ENCODE peak calls at places on chromosomes 16 and 17, in ten cellular contexts. One of them, this sample, is unnamed.
A peak's percentile ranks its signal among the peaks of the same experiment; 100 is the strongest.

GRCh38 chr17:7063518-7064094 is 16.4 kb downstream of the CLEC10A start:
- DNase-seq in neuronal stem cell: no peak
- DNase-seq in ovary: no peak
- DNase-seq in brain microvascular endothelial cell: no peak
- DNase-seq in effector memory CD4-positive, alpha-beta T cell: no peak
- DNase-seq in skeletal muscle cell: no peak
- DNase-seq in cardiac fibroblast: peak; percentile 29
- DNase-seq in uterus: no peak
- DNase-seq in body of pancreas: no peak
- DNase-seq in mammary epithelial cell: no peak
- DNase-seq in this sample: no peak

GRCh38 chr16:55499951-55500350 is 8.9 kb upstream of the LPCAT2 start:
- DNase-seq in skeletal muscle cell: peak; percentile 99
- DNase-seq in ovary: no peak
- DNase-seq in uterus: no peak
- DNase-seq in cardiac fibroblast: peak; percentile 98
- DNase-seq in neuronal stem cell: no peak
- DNase-seq in body of pancreas: no peak
- DNase-seq in effector memory CD4-positive, alpha-beta T cell: no peak
- DNase-seq in brain microvascular endothelial cell: peak; percentile 99
- DNase-seq in mammary epithelial cell: peak; percentile 96
- DNase-seq in this sample: peak; percentile 98

GRCh38 chr16:54931041-54931756 is 534 bp downstream of the IRX5 start:
- DNase-seq in brain microvascular endothelial cell: no peak
- DNase-seq in neuronal stem cell: peak; percentile 21
- DNase-seq in ovary: peak; percentile 34
- DNase-seq in skeletal muscle cell: no peak
- DNase-seq in effector memory CD4-positive, alpha-beta T cell: no peak
- DNase-seq in body of pancreas: peak; percentile 18
- DNase-seq in cardiac fibroblast: peak; percentile 56
- DNase-seq in mammary epithelial cell: peak; percentile 44
- DNase-seq in uterus: no peak
- DNase-seq in this sample: no peak

GRCh38 chr16:89290887-89291286 is 73.4 kb downstream of the ZNF778 start:
- DNase-seq in neuronal stem cell: no peak
- DNase-seq in uterus: no peak
- DNase-seq in effector memory CD4-positive, alpha-beta T cell: no peak
- DNase-seq in skeletal muscle cell: no peak
- DNase-seq in ovary: no peak
- DNase-seq in body of pancreas: no peak
- DNase-seq in brain microvascular endothelial cell: no peak
- DNase-seq in mammary epithelial cell: no peak
- DNase-seq in cardiac fibroblast: no peak
- DNase-seq in this sample: no peak

GRCh38 chr17:58184308-58184985 is 8.1 kb upstream of the EPX start:
- DNase-seq in effector memory CD4-positive, alpha-beta T cell: no peak
- DNase-seq in uterus: no peak
- DNase-seq in brain microvascular endothelial cell: peak; percentile 18
- DNase-seq in ovary: no peak
- DNase-seq in cardiac fibroblast: peak; percentile 59
- DNase-seq in skeletal muscle cell: peak; percentile 29
- DNase-seq in body of pancreas: no peak
- DNase-seq in neuronal stem cell: peak; percentile 15
- DNase-seq in mammary epithelial cell: peak; percentile 91
- DNase-seq in this sample: peak; percentile 23

GRCh38 chr16:55001931-55002330 is 71.3 kb downstream of the IRX5 start:
- DNase-seq in body of pancreas: no peak
- DNase-seq in uterus: no peak
- DNase-seq in effector memory CD4-positive, alpha-beta T cell: no peak
- DNase-seq in mammary epithelial cell: peak; percentile 11
- DNase-seq in neuronal stem cell: no peak
- DNase-seq in ovary: no peak
- DNase-seq in skeletal muscle cell: peak; percentile 9
- DNase-seq in brain microvascular endothelial cell: peak; percentile 32
- DNase-seq in cardiac fibroblast: peak; percentile 63
- DNase-seq in this sample: peak; percentile 65

GRCh38 chr16:13702614-13703013 is 217.3 kb upstream of the ERCC4 start:
- DNase-seq in skeletal muscle cell: no peak
- DNase-seq in body of pancreas: peak; percentile 10
- DNase-seq in ovary: no peak
- DNase-seq in brain microvascular endothelial cell: no peak
- DNase-seq in cardiac fibroblast: no peak
- DNase-seq in effector memory CD4-positive, alpha-beta T cell: no peak
- DNase-seq in uterus: no peak
- DNase-seq in neuronal stem cell: no peak
- DNase-seq in mammary epithelial cell: no peak
- DNase-seq in this sample: no peak

GRCh38 chr16:14202697-14203096 is 131.6 kb downstream of the MRTFB start:
- DNase-seq in ovary: no peak
- DNase-seq in cardiac fibroblast: peak; percentile 35
- DNase-seq in effector memory CD4-positive, alpha-beta T cell: no peak
- DNase-seq in skeletal muscle cell: no peak
- DNase-seq in neuronal stem cell: no peak
- DNase-seq in brain microvascular endothelial cell: no peak
- DNase-seq in body of pancreas: peak; percentile 15
- DNase-seq in uterus: no peak
- DNase-seq in mammary epithelial cell: peak; percentile 10
- DNase-seq in this sample: no peak

GRCh38 chr16:66335704-66336329 is 30.7 kb upstream of the CDH5 start:
- DNase-seq in uterus: no peak
- DNase-seq in ovary: peak; percentile 29
- DNase-seq in skeletal muscle cell: peak; percentile 61
- DNase-seq in mammary epithelial cell: no peak
- DNase-seq in body of pancreas: no peak
- DNase-seq in cardiac fibroblast: peak; percentile 74
- DNase-seq in neuronal stem cell: no peak
- DNase-seq in brain microvascular endothelial cell: peak; percentile 70
- DNase-seq in effector memory CD4-positive, alpha-beta T cell: no peak
- DNase-seq in this sample: peak; percentile 69

GRCh38 chr17:6936370-6937028 is 59.4 kb upstream of the ALOX12 start:
- DNase-seq in effector memory CD4-positive, alpha-beta T cell: no peak
- DNase-seq in neuronal stem cell: no peak
- DNase-seq in cardiac fibroblast: peak; percentile 58
- DNase-seq in mammary epithelial cell: no peak
- DNase-seq in body of pancreas: peak; percentile 23
- DNase-seq in skeletal muscle cell: no peak
- DNase-seq in brain microvascular endothelial cell: no peak
- DNase-seq in ovary: peak; percentile 33
- DNase-seq in uterus: peak; percentile 32
- DNase-seq in this sample: no peak

DNA sequence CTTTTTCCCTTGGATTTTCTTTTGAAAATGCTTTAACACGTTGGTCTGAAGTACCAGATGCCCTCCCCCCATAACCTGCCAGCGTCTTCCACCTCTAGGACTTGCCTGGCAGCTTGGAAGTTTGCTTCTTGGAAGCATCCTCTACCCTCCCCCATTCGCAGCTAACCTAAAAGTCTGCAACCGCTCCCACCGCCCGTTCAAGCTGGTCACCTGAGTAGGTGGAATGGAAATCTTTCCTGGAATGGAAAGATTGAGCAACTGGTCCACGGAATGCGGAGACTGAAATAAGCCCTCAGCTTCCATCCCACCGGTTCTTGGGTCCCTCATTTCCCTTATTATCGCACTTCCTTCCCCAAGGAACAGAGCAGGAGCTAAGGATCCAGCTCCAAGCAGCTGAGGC is 31.4 kb downstream of the HS3ST3B1 start:
- DNase-seq in brain microvascular endothelial cell: no peak
- DNase-seq in mammary epithelial cell: no peak
- DNase-seq in ovary: no peak
- DNase-seq in neuronal stem cell: no peak
- DNase-seq in uterus: no peak
- DNase-seq in effector memory CD4-positive, alpha-beta T cell: no peak
- DNase-seq in body of pancreas: no peak
- DNase-seq in skeletal muscle cell: no peak
- DNase-seq in cardiac fibroblast: no peak
- DNase-seq in this sample: no peak
- H3K4me3 ChIP-seq in brain microvascular endothelial cell: no peak overlapping the region
- H3K4me3 ChIP-seq in mammary epithelial cell: no peak overlapping the region
- H3K4me3 ChIP-seq in ovary: no peak overlapping the region
- H3K4me3 ChIP-seq in neuronal stem cell: no peak overlapping the region
- H3K4me3 ChIP-seq in uterus: no peak overlapping the region
- H3K4me3 ChIP-seq in effector memory CD4-positive, alpha-beta T cell: no peak overlapping the region
- H3K4me3 ChIP-seq in body of pancreas: no peak overlapping the region
- H3K4me3 ChIP-seq in skeletal muscle cell: no peak overlapping the region
- H3K4me3 ChIP-seq in cardiac fibroblast: no peak overlapping the region
- H3K4me3 ChIP-seq in this sample: no peak overlapping the region

DNA sequence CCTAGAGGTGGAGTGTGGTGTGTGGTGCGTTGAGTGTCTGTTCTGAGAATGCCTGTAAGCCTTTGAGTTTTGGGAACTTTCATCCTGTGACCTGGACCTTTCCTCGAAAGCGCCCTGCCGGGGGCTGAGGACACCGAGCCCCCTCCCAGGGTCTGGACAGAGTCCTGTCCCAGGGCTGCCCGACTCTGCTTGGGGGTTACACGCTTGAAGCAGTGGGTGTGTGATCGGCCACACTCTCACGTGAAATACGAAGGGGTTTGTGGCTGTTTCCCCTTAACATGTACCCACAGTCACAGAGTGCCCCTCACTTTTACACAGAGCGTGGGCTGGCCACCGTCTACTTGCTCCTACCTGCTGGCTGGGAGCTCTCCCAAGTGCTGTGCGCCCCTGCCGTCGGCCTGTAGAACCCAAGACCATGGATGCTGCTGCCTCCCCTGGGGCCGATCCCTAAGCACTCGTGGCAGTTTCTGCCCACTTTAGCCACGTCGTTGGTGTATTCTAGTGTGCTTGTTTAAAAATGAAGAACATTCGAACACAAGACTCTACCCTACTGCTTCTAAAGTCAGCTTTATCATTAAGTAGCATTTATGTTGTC is 6.8 kb downstream of the ZNF750 start:
- DNase-seq in mammary epithelial cell: no peak
- DNase-seq in cardiac fibroblast: no peak
- DNase-seq in ovary: no peak
- DNase-seq in uterus: no peak
- DNase-seq in brain microvascular endothelial cell: no peak
- DNase-seq in effector memory CD4-positive, alpha-beta T cell: no peak
- DNase-seq in neuronal stem cell: no peak
- DNase-seq in skeletal muscle cell: no peak
- DNase-seq in body of pancreas: no peak
- DNase-seq in this sample: no peak
- H3K4me3 ChIP-seq in mammary epithelial cell: no peak overlapping the region
- H3K4me3 ChIP-seq in cardiac fibroblast: no peak overlapping the region
- H3K4me3 ChIP-seq in ovary: no peak overlapping the region
- H3K4me3 ChIP-seq in uterus: no peak overlapping the region
- H3K4me3 ChIP-seq in brain microvascular endothelial cell: no peak overlapping the region
- H3K4me3 ChIP-seq in effector memory CD4-positive, alpha-beta T cell: no peak overlapping the region
- H3K4me3 ChIP-seq in neuronal stem cell: no peak overlapping the region
- H3K4me3 ChIP-seq in skeletal muscle cell: no peak overlapping the region
- H3K4me3 ChIP-seq in body of pancreas: no peak overlapping the region
- H3K4me3 ChIP-seq in this sample: no peak overlapping the region

GRCh38 chr17:74431568-74432483 is at the start of gene GPRC5C:
- DNase-seq in neuronal stem cell: peak; percentile 62
- DNase-seq in uterus: peak; percentile 81
- DNase-seq in effector memory CD4-positive, alpha-beta T cell: no peak
- DNase-seq in body of pancreas: peak; percentile 96
- DNase-seq in skeletal muscle cell: no peak
- DNase-seq in mammary epithelial cell: peak; percentile 90
- DNase-seq in cardiac fibroblast: no peak
- DNase-seq in ovary: peak; percentile 91
- DNase-seq in brain microvascular endothelial cell: no peak
- DNase-seq in this sample: no peak
- H3K4me3 ChIP-seq in neuronal stem cell: peak within 1 kb of the TSS; percentile 37
- H3K4me3 ChIP-seq in uterus: peak within 1 kb of the TSS; percentile 62
- H3K4me3 ChIP-seq in effector memory CD4-positive, alpha-beta T cell: peak within 1 kb of the TSS; percentile 42
- H3K4me3 ChIP-seq in body of pancreas: peak within 1 kb of the TSS; percentile 21
- H3K4me3 ChIP-seq in skeletal muscle cell: peak within 1 kb of the TSS; percentile 15
- H3K4me3 ChIP-seq in mammary epithelial cell: peak within 1 kb of the TSS; percentile 30
- H3K4me3 ChIP-seq in cardiac fibroblast: peak within 1 kb of the TSS; percentile 14
- H3K4me3 ChIP-seq in ovary: peak within 1 kb of the TSS; percentile 52
- H3K4me3 ChIP-seq in brain microvascular endothelial cell: peak within 1 kb of the TSS; percentile 26
- H3K4me3 ChIP-seq in this sample: peak within 1 kb of the TSS; percentile 18

GRCh38 chr16:10325783-10326543 is 59.9 kb upstream of the ATF7IP2 start:
- DNase-seq in neuronal stem cell: no peak
- DNase-seq in skeletal muscle cell: no peak
- DNase-seq in ovary: no peak
- DNase-seq in uterus: no peak
- DNase-seq in body of pancreas: peak; percentile 25
- DNase-seq in cardiac fibroblast: no peak
- DNase-seq in effector memory CD4-positive, alpha-beta T cell: no peak
- DNase-seq in mammary epithelial cell: no peak
- DNase-seq in brain microvascular endothelial cell: no peak
- DNase-seq in this sample: no peak

GRCh38 chr16:10324210-10324609 is 61.7 kb upstream of the ATF7IP2 start:
- DNase-seq in cardiac fibroblast: no peak
- DNase-seq in uterus: no peak
- DNase-seq in ovary: no peak
- DNase-seq in mammary epithelial cell: no peak
- DNase-seq in skeletal muscle cell: no peak
- DNase-seq in body of pancreas: no peak
- DNase-seq in brain microvascular endothelial cell: no peak
- DNase-seq in effector memory CD4-positive, alpha-beta T cell: no peak
- DNase-seq in neuronal stem cell: no peak
- DNase-seq in this sample: no peak

GRCh38 chr16:10323528-10323869 is 62.4 kb upstream of the ATF7IP2 start:
- DNase-seq in effector memory CD4-positive, alpha-beta T cell: no peak
- DNase-seq in body of pancreas: no peak
- DNase-seq in neuronal stem cell: no peak
- DNase-seq in mammary epithelial cell: no peak
- DNase-seq in skeletal muscle cell: no peak
- DNase-seq in brain microvascular endothelial cell: no peak
- DNase-seq in uterus: no peak
- DNase-seq in cardiac fibroblast: no peak
- DNase-seq in ovary: no peak
- DNase-seq in this sample: no peak

GRCh38 chr16:10321407-10322397 is 64.2 kb upstream of the ATF7IP2 start:
- DNase-seq in ovary: no peak
- DNase-seq in mammary epithelial cell: no peak
- DNase-seq in body of pancreas: no peak
- DNase-seq in uterus: no peak
- DNase-seq in effector memory CD4-positive, alpha-beta T cell: no peak
- DNase-seq in brain microvascular endothelial cell: no peak
- DNase-seq in neuronal stem cell: no peak
- DNase-seq in skeletal muscle cell: no peak
- DNase-seq in cardiac fibroblast: no peak
- DNase-seq in this sample: no peak

DNA sequence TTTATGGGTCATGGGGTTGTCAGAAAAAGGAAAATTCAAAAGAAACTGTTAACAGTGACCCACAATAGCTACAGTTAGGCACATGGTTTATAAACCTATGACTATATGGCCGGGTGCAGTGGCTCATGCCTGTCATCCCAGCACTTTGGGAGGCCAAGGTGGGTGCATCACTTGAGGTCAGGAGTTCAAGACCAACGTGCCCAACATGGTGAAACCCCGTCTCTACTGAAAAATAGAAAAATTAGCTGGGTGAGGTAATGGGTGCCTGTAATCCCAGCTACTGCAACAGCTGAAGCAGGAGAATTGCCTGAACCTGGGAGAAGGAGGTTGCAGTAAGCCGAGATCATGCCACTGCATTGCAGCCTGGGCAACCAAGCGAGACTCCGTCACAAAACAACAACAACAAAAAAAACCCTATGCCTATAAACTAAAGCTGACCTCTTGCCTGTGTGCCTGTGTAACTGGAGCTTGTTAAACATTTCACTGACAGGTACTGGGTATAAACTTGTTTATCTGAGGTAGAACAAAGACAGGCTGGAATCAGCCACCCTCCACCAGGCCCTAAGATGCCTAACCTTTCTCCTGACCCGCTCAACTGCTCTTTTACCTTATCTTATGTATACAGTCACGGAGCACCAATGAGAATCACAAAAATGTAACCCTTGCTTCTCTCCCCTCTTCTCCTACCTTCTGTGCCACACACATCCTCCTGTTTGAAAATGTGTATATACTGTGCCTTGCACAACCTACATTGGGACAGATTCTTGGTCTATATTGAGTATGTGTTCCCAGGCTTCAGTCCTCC is 62.9 kb upstream of the ATF7IP2 start:
- DNase-seq in brain microvascular endothelial cell: no peak
- DNase-seq in uterus: no peak
- DNase-seq in skeletal muscle cell: no peak
- DNase-seq in body of pancreas: no peak
- DNase-seq in cardiac fibroblast: no peak
- DNase-seq in neuronal stem cell: no peak
- DNase-seq in mammary epithelial cell: no peak
- DNase-seq in ovary: no peak
- DNase-seq in effector memory CD4-positive, alpha-beta T cell: no peak
- DNase-seq in this sample: no peak
- H3K4me3 ChIP-seq in brain microvascular endothelial cell: no peak overlapping the region
- H3K4me3 ChIP-seq in uterus: no peak overlapping the region
- H3K4me3 ChIP-seq in skeletal muscle cell: no peak overlapping the region
- H3K4me3 ChIP-seq in body of pancreas: no peak overlapping the region
- H3K4me3 ChIP-seq in cardiac fibroblast: no peak overlapping the region
- H3K4me3 ChIP-seq in neuronal stem cell: no peak overlapping the region
- H3K4me3 ChIP-seq in mammary epithelial cell: no peak overlapping the region
- H3K4me3 ChIP-seq in ovary: no peak overlapping the region
- H3K4me3 ChIP-seq in effector memory CD4-positive, alpha-beta T cell: no peak overlapping the region
- H3K4me3 ChIP-seq in this sample: no peak overlapping the region